ENCODE peak calls at places on chromosomes 5 and 9, in six cellular contexts. B is GM23248, Z is mammary epithelial cell, H is adrenal gland, S is right cardiac atrium, R is left ventricle myocardium inferior. L is an unnamed sample. For H3K9me3, the result is how much of the 10 kb centered on the place peaks cover.

GRCh38 chr5:71782771-71783770 is 64.0 kb downstream of the CARTPT start:
- DNase-seq in Z (peak), H (peak), R (peak), S (peak), B (peak), L (no peak)

GRCh38 chr9:108837530-108837929 is 18.3 kb downstream of the ACTL7B start:
- DNase-seq in Z (peak), H (no peak), S (no peak), B (no peak), R (no peak), L (no peak)

GRCh38 chr5:56637321-56637920 is 177.9 kb upstream of the MAP3K1 start:
- DNase-seq in B (no peak), H (no peak), Z (no peak), R (no peak), S (no peak), L (no peak)

GRCh38 chr9:117723986-117724654 is 19.9 kb downstream of the TLR4 start:
- DNase-seq in B (no peak), S (peak), H (no peak), Z (no peak), R (no peak), L (no peak)

GRCh38 chr9:101574773-101575333 is 19.9 kb downstream of the PPP3R2 start:
- DNase-seq in R (no peak), S (no peak), Z (no peak), B (no peak), H (no peak), L (no peak)

GRCh38 chr9:114178756-114179450 is 23.6 kb downstream of the COL27A1 start:
- DNase-seq in H (peak), R (peak), Z (no peak), B (no peak), S (peak), L (no peak)

GRCh38 chr5:157253547-157253946 is 12.4 kb upstream of the CYFIP2 start:
- DNase-seq in B (peak), S (peak), H (peak), R (no peak), Z (peak), L (no peak)

GRCh38 chr5:178131446-178131996 is 707 bp downstream of the RMND5B start:
- DNase-seq in R (no peak), B (peak), Z (no peak), S (no peak), H (no peak), L (no peak)

GRCh38 chr9:79663878-79664277 is 92.1 kb downstream of the TLE4 start:
- DNase-seq in R (no peak), B (peak), Z (no peak), S (no peak), H (no peak), L (no peak)

GRCh38 chr9:81389569-81389993 is 299.8 kb downstream of the TLE1 start:
- DNase-seq in S (no peak), B (peak), H (peak), Z (peak), R (no peak), L (no peak)

GRCh38 chr5:34743878-34744277 is 87.8 kb downstream of the RAI14 start:
- DNase-seq in R (no peak), Z (peak), B (peak), S (no peak), H (no peak), L (no peak)

GRCh38 chr9:16719921-16720320 is 150.5 kb downstream of the BNC2 start:
- DNase-seq in R (no peak), B (no peak), H (no peak), S (no peak), Z (no peak), L (no peak)

GRCh38 chr9:127921592-127922120 is 4.8 kb upstream of the ST6GALNAC4 start:
- DNase-seq in S (peak), H (peak), B (peak), Z (no peak), R (peak), L (peak)

GRCh38 chr5:73540192-73540591 is 25.2 kb downstream of the ANKRA2 start:
- DNase-seq in R (no peak), B (peak), Z (peak), S (no peak), H (no peak), L (no peak)

GRCh38 chr5:130479045-130479804 is 575.0 kb downstream of the CHSY3 start:
- DNase-seq in S (no peak), R (no peak), H (no peak), Z (no peak), B (no peak), L (no peak)

GRCh38 chr9:93122721-93123221 is 11.3 kb downstream of the NINJ1 start:
- DNase-seq in B (no peak), S (peak), R (no peak), H (peak), Z (no peak), L (peak)

GRCh38 chr5:133814152-133814551 is 154.3 kb downstream of the C5orf15 start:
- DNase-seq in S (no peak), R (no peak), Z (peak), B (peak), H (no peak), L (no peak)

GRCh38 chr5:138985256-138985655 is 110.1 kb upstream of the LRRTM2 start:
- DNase-seq in R (no peak), B (peak), S (no peak), H (no peak), Z (no peak), L (no peak)

GRCh38 chr9:89374176-89374575 is 55.9 kb downstream of the SECISBP2 start:
- DNase-seq in S (no peak), R (no peak), H (no peak), B (no peak), Z (no peak), L (no peak)

GRCh38 chr9:91847576-91847975 is 102.5 kb downstream of the ROR2 start:
- DNase-seq in R (no peak), S (no peak), Z (no peak), B (peak), H (no peak), L (no peak)

GRCh38 chr9:131739988-131740648 is at the start of gene RAPGEF1:
- DNase-seq in R (peak), H (peak), B (peak), Z (no peak), S (peak), L (peak)

GRCh38 chr5:158991391-158991790 is 108.3 kb downstream of the EBF1 start:
- DNase-seq in S (no peak), B (peak), R (no peak), Z (no peak), H (no peak), L (no peak)

GRCh38 chr9:131733601-131734061 is 6.2 kb downstream of the RAPGEF1 start:
- DNase-seq in R (no peak), S (peak), H (peak), Z (peak), B (peak), L (peak)

GRCh38 chr5:135871268-135871895 is 24.3 kb downstream of the IL9 start:
- DNase-seq in S (no peak), B (no peak), R (no peak), H (no peak), Z (no peak), L (no peak)

GRCh38 chr9:28774433-28775029 is 1201.2 kb upstream of the C9orf72 start:
- DNase-seq in H (no peak), S (no peak), R (no peak), B (peak), Z (peak), L (no peak)

GRCh38 chr9:74133921-74134320 is 363.2 kb upstream of the RORB start:
- DNase-seq in H (no peak), R (no peak), S (no peak), B (no peak), Z (no peak), L (no peak)

GRCh38 chr5:32760091-32760509 is 49.0 kb downstream of the NPR3 start:
- DNase-seq in R (no peak), S (no peak), H (no peak), Z (no peak), B (peak), L (no peak)

GRCh38 chr9:129550199-129550839 is 70.6 kb downstream of the C9orf50 start:
- DNase-seq in Z (peak), H (peak), B (peak), R (peak), S (peak), L (no peak)

GRCh38 chr5:151739395-151739794 is 19.0 kb downstream of the ATOX1 start:
- DNase-seq in Z (no peak), B (peak), H (no peak), S (no peak), R (no peak), L (no peak)

GRCh38 chr9:126471084-126471611 is 142.6 kb upstream of the LMX1B start:
- DNase-seq in R (peak), H (peak), B (peak), S (peak), Z (no peak), L (peak)

GRCh38 chr5:33372721-33373120 is 68.0 kb upstream of the TARS1 start:
- DNase-seq in B (peak), Z (no peak), S (no peak), H (no peak), R (no peak), L (no peak)

GRCh38 chr5:40646286-40646685 is 33.4 kb upstream of the PTGER4 start:
- DNase-seq in Z (no peak), R (no peak), H (no peak), B (no peak), S (no peak), L (no peak)

GRCh38 chr9:35912791-35913400 is 3.6 kb downstream of the SPAAR start:
- DNase-seq in R (no peak), B (no peak), S (no peak), H (no peak), Z (no peak), L (no peak)

GRCh38 chr9:79817469-79818004 is 245.8 kb downstream of the TLE4 start:
- DNase-seq in R (no peak), Z (no peak), S (peak), B (no peak), H (peak), L (no peak)

GRCh38 chr9:92639791-92640271 is 30.1 kb downstream of the IPPK start:
- DNase-seq in B (no peak), Z (no peak), H (no peak), R (no peak), S (no peak), L (no peak)

GRCh38 chr5:175772747-175773533 is 98.4 kb upstream of the CPLX2 start:
- DNase-seq in Z (no peak), R (no peak), B (no peak), H (no peak), S (no peak), L (no peak)

GRCh38 chr9:134007571-134007970 is 15.4 kb upstream of the VAV2 start:
- DNase-seq in Z (no peak), R (no peak), B (no peak), S (no peak), H (no peak), L (no peak)

GRCh38 chr9:81028504-81028903 is 660.8 kb downstream of the TLE1 start:
- DNase-seq in S (no peak), H (no peak), B (peak), Z (peak), R (no peak), L (no peak)

GRCh38 chr5:11390369-11390768 is 513.9 kb downstream of the CTNND2 start:
- DNase-seq in S (no peak), R (no peak), B (peak), Z (no peak), H (no peak), L (no peak)

GRCh38 chr5:96209829-96210228 is 223.2 kb downstream of the PCSK1 start:
- DNase-seq in R (no peak), Z (peak), S (no peak), B (peak), H (no peak), L (no peak)

GRCh38 chr5:180271205-180271604 is 20.7 kb downstream of the MAPK9 start:
- DNase-seq in S (no peak), Z (no peak), H (no peak), R (no peak), B (no peak), L (no peak)
- H3K9me3 ChIP-seq in S (under half), Z (under half), H (half or more), R (half or more), B (under half), L (under half)

GRCh38 chr5:141250576-141250975 is 5.4 kb downstream of the PCDHB15 start:
- DNase-seq in S (no peak), H (no peak), B (no peak), R (no peak), Z (no peak), L (no peak)

GRCh38 chr5:141241496-141241895 is 3.7 kb upstream of the PCDHB15 start:
- DNase-seq in H (no peak), S (no peak), B (no peak), R (no peak), Z (no peak), L (no peak)

DNA sequence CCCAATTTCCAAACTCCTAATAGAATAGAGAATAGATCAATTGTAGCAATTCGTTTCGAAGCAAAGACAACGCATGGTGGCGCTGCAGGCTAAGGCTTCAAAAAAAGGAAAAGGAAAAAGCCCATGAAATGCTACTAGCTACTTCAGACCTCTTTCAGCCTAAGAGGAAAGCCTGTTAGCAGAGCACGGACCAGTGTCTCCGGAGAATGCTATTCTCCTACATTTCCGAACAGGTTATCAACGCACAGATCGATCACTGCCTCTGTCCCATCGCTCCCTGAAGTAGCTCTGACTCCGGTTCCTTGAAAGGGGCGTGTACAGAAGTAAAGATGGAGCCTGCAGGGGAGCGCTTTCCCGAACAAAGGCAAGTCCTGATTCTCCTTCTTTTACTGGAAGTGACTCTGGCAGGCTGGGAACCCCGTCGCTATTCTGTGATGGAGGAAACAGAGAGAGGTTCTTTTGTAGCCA is at the start of gene PCDHB15:
- DNase-seq in R (peak), B (peak), H (no peak), Z (peak), S (no peak), L (no peak)
- H3K9me3 ChIP-seq in R (half or more), B (under half), H (half or more), Z (under half), S (under half), L (under half)

GRCh38 chr5:9189681-9190080 is 356.2 kb downstream of the SEMA5A start:
- DNase-seq in H (no peak), B (no peak), R (no peak), S (no peak), Z (no peak), L (no peak)

GRCh38 chr5:9188956-9189355 is 356.9 kb downstream of the SEMA5A start:
- DNase-seq in H (no peak), S (no peak), B (no peak), R (no peak), Z (no peak), L (no peak)

GRCh38 chr5:9194509-9194908 is 351.4 kb downstream of the SEMA5A start:
- DNase-seq in S (no peak), B (peak), R (no peak), H (no peak), Z (no peak), L (no peak)

GRCh38 chr5:9188131-9188530 is 357.7 kb downstream of the SEMA5A start:
- DNase-seq in B (peak), R (no peak), Z (peak), H (no peak), S (no peak), L (no peak)

DNA sequence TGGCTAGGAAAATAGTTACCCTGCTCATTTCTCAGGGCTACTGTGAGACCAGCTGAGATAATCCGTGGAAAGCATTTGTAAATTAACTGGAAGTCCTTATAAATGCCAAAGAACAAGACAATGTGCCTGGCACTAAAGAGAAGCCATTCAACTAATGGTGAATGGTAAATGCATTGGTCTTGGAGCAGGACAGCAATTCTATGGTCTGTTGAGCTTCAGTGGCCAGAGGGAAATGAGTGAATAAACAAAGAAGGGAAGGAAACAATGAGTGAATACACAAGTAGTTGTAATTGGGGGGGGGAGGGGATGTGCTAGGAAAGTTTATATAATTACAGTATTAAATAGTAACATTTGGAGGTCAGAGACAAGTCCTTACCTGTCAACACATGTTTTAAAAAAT is 353.6 kb downstream of the SEMA5A start:
- DNase-seq in S (no peak), Z (no peak), H (no peak), B (no peak), R (no peak), L (no peak)
- H3K9me3 ChIP-seq in S (under half), Z (under half), H (under half), B (under half), R (under half), L (under half)

GRCh38 chr9:24342457-24342856 is 203.2 kb downstream of the IZUMO3 start:
- DNase-seq in S (no peak), H (no peak), Z (no peak), B (no peak), R (no peak), L (no peak)
- H3K9me3 ChIP-seq in S (under half), H (under half), Z (under half), B (under half), R (under half), L (under half)

GRCh38 chr9:137947012-137947411 is 69.4 kb downstream of the CACNA1B start:
- DNase-seq in B (no peak), R (no peak), Z (no peak), H (no peak), S (no peak), L (no peak)

GRCh38 chr9:137951107-137951506 is 73.5 kb downstream of the CACNA1B start:
- DNase-seq in H (no peak), R (no peak), B (no peak), S (no peak), Z (no peak), L (no peak)

GRCh38 chr9:137949260-137949659 is 71.7 kb downstream of the CACNA1B start:
- DNase-seq in B (no peak), H (no peak), Z (no peak), R (no peak), S (no peak), L (no peak)

GRCh38 chr9:137945581-137945980 is 68.0 kb downstream of the CACNA1B start:
- DNase-seq in H (no peak), Z (peak), B (no peak), S (no peak), R (no peak), L (no peak)

GRCh38 chr9:137948642-137949041 is 71.1 kb downstream of the CACNA1B start:
- DNase-seq in R (no peak), H (no peak), Z (no peak), B (no peak), S (no peak), L (no peak)
- H3K9me3 ChIP-seq in R (under half), H (under half), Z (under half), B (under half), S (under half), L (under half)

GRCh38 chr5:179387151-179388110 is 42.2 kb upstream of the ADAMTS2 start:
- DNase-seq in S (no peak), Z (no peak), B (no peak), H (no peak), R (no peak), L (no peak)

DNA sequence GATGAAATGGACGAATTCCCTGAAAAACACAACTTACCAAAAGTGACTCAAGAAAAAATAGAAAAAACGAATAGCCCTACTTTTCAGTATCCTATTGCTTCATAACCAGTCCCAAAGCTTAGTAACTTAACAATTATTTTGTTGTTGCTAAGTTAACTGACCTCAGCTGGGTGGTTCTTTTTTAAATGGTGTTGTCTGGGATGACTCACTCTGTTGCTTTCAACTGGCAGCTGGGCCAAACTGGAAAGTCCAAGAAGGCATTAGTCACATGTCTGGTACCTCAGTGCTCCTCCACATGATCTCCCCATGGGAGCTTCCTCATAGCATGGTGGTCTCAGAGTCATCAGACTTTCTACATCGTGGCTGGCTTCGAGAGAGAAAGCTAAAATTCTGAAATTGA is 47.8 kb upstream of the ADAMTS2 start:
- DNase-seq in B (peak), H (no peak), S (no peak), Z (peak), R (no peak), L (no peak)
- H3K9me3 ChIP-seq in B (under half), H (under half), S (under half), Z (under half), R (half or more), L (under half)

GRCh38 chr5:109396965-109397364 is 12.8 kb downstream of the PJA2 start:
- DNase-seq in Z (no peak), R (no peak), S (no peak), H (no peak), B (no peak), L (no peak)
- H3K9me3 ChIP-seq in Z (under half), R (under half), S (under half), H (under half), B (under half), L (under half)

DNA sequence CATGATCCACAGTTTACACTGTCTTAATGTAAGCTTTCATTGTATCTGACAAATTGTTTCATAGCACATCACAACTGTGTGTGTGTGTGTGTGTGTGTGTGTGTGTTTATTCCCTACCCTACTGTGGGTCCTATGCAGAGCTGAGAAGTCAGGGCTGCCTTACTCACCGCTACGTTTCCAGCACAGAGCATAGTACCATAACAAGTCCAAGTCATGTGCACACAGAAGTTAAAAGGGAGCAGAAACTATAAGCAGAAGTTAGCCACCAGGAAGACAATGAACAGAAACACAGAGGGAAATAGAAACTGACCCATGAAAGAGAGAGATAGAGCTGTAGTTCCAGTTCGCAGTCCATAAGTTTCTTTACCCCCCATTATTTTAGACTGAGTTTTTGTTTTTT is 38.2 kb upstream of the DMXL1 start:
- DNase-seq in H (no peak), R (no peak), S (no peak), B (no peak), Z (no peak), L (no peak)
- H3K9me3 ChIP-seq in H (under half), R (under half), S (under half), B (under half), Z (under half), L (under half)

GRCh38 chr9:97517331-97518089 is 16.0 kb downstream of the TMOD1 start:
- DNase-seq in H (no peak), S (no peak), B (no peak), R (no peak), Z (no peak), L (no peak)
- H3K9me3 ChIP-seq in H (under half), S (under half), B (under half), R (under half), Z (under half), L (under half)

DNA sequence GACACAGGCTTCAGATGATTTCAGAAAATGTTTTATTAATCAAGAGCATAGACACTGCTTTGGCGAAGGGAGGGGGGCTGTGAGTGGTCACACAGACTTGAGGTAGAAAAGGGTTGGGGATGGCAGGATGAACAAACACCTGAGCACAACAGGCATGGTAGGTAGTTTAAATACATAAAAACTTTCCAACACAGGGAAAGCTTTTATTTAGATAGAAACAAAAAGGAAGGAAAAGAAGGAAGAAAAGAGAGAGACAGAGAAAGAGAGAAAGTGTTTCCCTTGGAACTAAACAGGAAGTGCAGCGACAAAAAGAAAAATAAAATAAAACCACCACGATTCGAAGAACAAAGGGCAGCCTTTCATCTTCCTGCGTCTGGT is 3.1 kb downstream of the HAND1 start:
- DNase-seq in R (no peak), S (no peak), Z (no peak), H (no peak), B (no peak), L (no peak)
- H3K9me3 ChIP-seq in R (under half), S (under half), Z (under half), H (under half), B (under half), L (under half)

L was measured in T-helper 17 cell.